ENCODE peak calls at places on chromosomes 5 and 9, in ten cellular contexts. One of them, this sample, is unnamed.

GRCh38 chr5:138212828-138213160 is 329 bp downstream of the CDC23 start:
- DNase-seq in AG04450: no peak
- DNase-seq in iPS DF 19.7: no peak
- DNase-seq in mammary epithelial cell: no peak
- DNase-seq in activated CD4-positive, alpha-beta T cell treated with anti-CD3 and anti-CD28 coated beads, Interleukin-2, amount 10 ng/mL, durations not matched to agents 7 days and 5 days: peak; percentile 30
- DNase-seq in Kasumi-1: no peak
- DNase-seq in Karpas-422: peak; percentile 54
- DNase-seq in neuronal stem cell: no peak
- DNase-seq in kidney epithelial cell: no peak
- DNase-seq in stimulated activated CD8-positive, alpha-beta memory T cell treated with anti-CD3 and anti-CD28 coated beads, Interleukin-2, amount 100 ng/mL, for 48 hours: no peak
- DNase-seq in this sample: no peak

GRCh38 chr9:116479145-116479544 is 208.0 kb upstream of the TRIM32 start:
- DNase-seq in AG04450: no peak
- DNase-seq in iPS DF 19.7: no peak
- DNase-seq in mammary epithelial cell: no peak
- DNase-seq in activated CD4-positive, alpha-beta T cell treated with anti-CD3 and anti-CD28 coated beads, Interleukin-2, amount 10 ng/mL, durations not matched to agents 7 days and 5 days: no peak
- DNase-seq in Kasumi-1: no peak
- DNase-seq in Karpas-422: no peak
- DNase-seq in neuronal stem cell: no peak
- DNase-seq in kidney epithelial cell: no peak
- DNase-seq in stimulated activated CD8-positive, alpha-beta memory T cell treated with anti-CD3 and anti-CD28 coated beads, Interleukin-2, amount 100 ng/mL, for 48 hours: no peak
- DNase-seq in this sample: no peak

GRCh38 chr9:134895103-134895502 is 14.5 kb downstream of the FCN2 start:
- DNase-seq in AG04450: no peak
- DNase-seq in iPS DF 19.7: no peak
- DNase-seq in mammary epithelial cell: no peak
- DNase-seq in activated CD4-positive, alpha-beta T cell treated with anti-CD3 and anti-CD28 coated beads, Interleukin-2, amount 10 ng/mL, durations not matched to agents 7 days and 5 days: no peak
- DNase-seq in Kasumi-1: no peak
- DNase-seq in Karpas-422: no peak
- DNase-seq in neuronal stem cell: no peak
- DNase-seq in kidney epithelial cell: no peak
- DNase-seq in stimulated activated CD8-positive, alpha-beta memory T cell treated with anti-CD3 and anti-CD28 coated beads, Interleukin-2, amount 100 ng/mL, for 48 hours: no peak
- DNase-seq in this sample: no peak

GRCh38 chr5:173618927-173619519 is 2.6 kb upstream of the BOD1 start:
- DNase-seq in AG04450: no peak
- DNase-seq in iPS DF 19.7: no peak
- DNase-seq in mammary epithelial cell: peak; percentile 42
- DNase-seq in activated CD4-positive, alpha-beta T cell treated with anti-CD3 and anti-CD28 coated beads, Interleukin-2, amount 10 ng/mL, durations not matched to agents 7 days and 5 days: peak; percentile 59
- DNase-seq in Kasumi-1: peak; percentile 80
- DNase-seq in Karpas-422: peak; percentile 88
- DNase-seq in neuronal stem cell: peak; percentile 32
- DNase-seq in kidney epithelial cell: no peak
- DNase-seq in stimulated activated CD8-positive, alpha-beta memory T cell treated with anti-CD3 and anti-CD28 coated beads, Interleukin-2, amount 100 ng/mL, for 48 hours: no peak
- DNase-seq in this sample: peak; percentile 32

GRCh38 chr9:114345493-114346065 is 15.9 kb downstream of the ORM2 start:
- DNase-seq in AG04450: no peak
- DNase-seq in iPS DF 19.7: no peak
- DNase-seq in mammary epithelial cell: no peak
- DNase-seq in activated CD4-positive, alpha-beta T cell treated with anti-CD3 and anti-CD28 coated beads, Interleukin-2, amount 10 ng/mL, durations not matched to agents 7 days and 5 days: no peak
- DNase-seq in Kasumi-1: no peak
- DNase-seq in Karpas-422: no peak
- DNase-seq in neuronal stem cell: no peak
- DNase-seq in kidney epithelial cell: no peak
- DNase-seq in stimulated activated CD8-positive, alpha-beta memory T cell treated with anti-CD3 and anti-CD28 coated beads, Interleukin-2, amount 100 ng/mL, for 48 hours: no peak
- DNase-seq in this sample: no peak

GRCh38 chr5:97534166-97534565 is 351.1 kb upstream of the RIOK2 start:
- DNase-seq in AG04450: peak; percentile 84
- DNase-seq in iPS DF 19.7: peak; percentile 25
- DNase-seq in mammary epithelial cell: peak; percentile 85
- DNase-seq in activated CD4-positive, alpha-beta T cell treated with anti-CD3 and anti-CD28 coated beads, Interleukin-2, amount 10 ng/mL, durations not matched to agents 7 days and 5 days: peak; percentile 13
- DNase-seq in Kasumi-1: peak; percentile 50
- DNase-seq in Karpas-422: peak; percentile 68
- DNase-seq in neuronal stem cell: peak; percentile 9
- DNase-seq in kidney epithelial cell: peak; percentile 39
- DNase-seq in stimulated activated CD8-positive, alpha-beta memory T cell treated with anti-CD3 and anti-CD28 coated beads, Interleukin-2, amount 100 ng/mL, for 48 hours: no peak
- DNase-seq in this sample: peak; percentile 16

GRCh38 chr5:66554211-66554610 is 42.0 kb upstream of the MAST4 start:
- DNase-seq in AG04450: no peak
- DNase-seq in iPS DF 19.7: no peak
- DNase-seq in mammary epithelial cell: peak; percentile 96
- DNase-seq in activated CD4-positive, alpha-beta T cell treated with anti-CD3 and anti-CD28 coated beads, Interleukin-2, amount 10 ng/mL, durations not matched to agents 7 days and 5 days: peak; percentile 39
- DNase-seq in Kasumi-1: no peak
- DNase-seq in Karpas-422: peak; percentile 94
- DNase-seq in neuronal stem cell: no peak
- DNase-seq in kidney epithelial cell: peak; percentile 77
- DNase-seq in stimulated activated CD8-positive, alpha-beta memory T cell treated with anti-CD3 and anti-CD28 coated beads, Interleukin-2, amount 100 ng/mL, for 48 hours: no peak
- DNase-seq in this sample: no peak

GRCh38 chr5:139611703-139612584 is 36.2 kb upstream of the CXXC5 start:
- DNase-seq in AG04450: no peak
- DNase-seq in iPS DF 19.7: no peak
- DNase-seq in mammary epithelial cell: no peak
- DNase-seq in activated CD4-positive, alpha-beta T cell treated with anti-CD3 and anti-CD28 coated beads, Interleukin-2, amount 10 ng/mL, durations not matched to agents 7 days and 5 days: no peak
- DNase-seq in Kasumi-1: no peak
- DNase-seq in Karpas-422: no peak
- DNase-seq in neuronal stem cell: no peak
- DNase-seq in kidney epithelial cell: no peak
- DNase-seq in stimulated activated CD8-positive, alpha-beta memory T cell treated with anti-CD3 and anti-CD28 coated beads, Interleukin-2, amount 100 ng/mL, for 48 hours: no peak
- DNase-seq in this sample: no peak

GRCh38 chr9:19184144-19184917 is 46.2 kb upstream of the DENND4C start:
- DNase-seq in AG04450: peak; percentile 48
- DNase-seq in iPS DF 19.7: no peak
- DNase-seq in mammary epithelial cell: peak; percentile 75
- DNase-seq in activated CD4-positive, alpha-beta T cell treated with anti-CD3 and anti-CD28 coated beads, Interleukin-2, amount 10 ng/mL, durations not matched to agents 7 days and 5 days: peak; percentile 77
- DNase-seq in Kasumi-1: peak; percentile 78
- DNase-seq in Karpas-422: peak; percentile 47
- DNase-seq in neuronal stem cell: peak; percentile 15
- DNase-seq in kidney epithelial cell: peak; percentile 79
- DNase-seq in stimulated activated CD8-positive, alpha-beta memory T cell treated with anti-CD3 and anti-CD28 coated beads, Interleukin-2, amount 100 ng/mL, for 48 hours: peak; percentile 68
- DNase-seq in this sample: peak; percentile 13

GRCh38 chr9:12794024-12794799 is 19.4 kb downstream of the LURAP1L start:
- DNase-seq in AG04450: peak; percentile 37
- DNase-seq in iPS DF 19.7: no peak
- DNase-seq in mammary epithelial cell: no peak
- DNase-seq in activated CD4-positive, alpha-beta T cell treated with anti-CD3 and anti-CD28 coated beads, Interleukin-2, amount 10 ng/mL, durations not matched to agents 7 days and 5 days: no peak
- DNase-seq in Kasumi-1: no peak
- DNase-seq in Karpas-422: no peak
- DNase-seq in neuronal stem cell: no peak
- DNase-seq in kidney epithelial cell: no peak
- DNase-seq in stimulated activated CD8-positive, alpha-beta memory T cell treated with anti-CD3 and anti-CD28 coated beads, Interleukin-2, amount 100 ng/mL, for 48 hours: no peak
- DNase-seq in this sample: no peak

GRCh38 chr9:117555964-117556629 is 141.2 kb upstream of the ASTN2 start:
- DNase-seq in AG04450: no peak
- DNase-seq in iPS DF 19.7: peak; percentile 12
- DNase-seq in mammary epithelial cell: peak; percentile 40
- DNase-seq in activated CD4-positive, alpha-beta T cell treated with anti-CD3 and anti-CD28 coated beads, Interleukin-2, amount 10 ng/mL, durations not matched to agents 7 days and 5 days: peak; percentile 43
- DNase-seq in Kasumi-1: peak; percentile 37
- DNase-seq in Karpas-422: peak; percentile 87
- DNase-seq in neuronal stem cell: peak; percentile 17
- DNase-seq in kidney epithelial cell: no peak
- DNase-seq in stimulated activated CD8-positive, alpha-beta memory T cell treated with anti-CD3 and anti-CD28 coated beads, Interleukin-2, amount 100 ng/mL, for 48 hours: peak; percentile 6
- DNase-seq in this sample: peak; percentile 64

GRCh38 chr5:133945561-133945960 is 22.9 kb downstream of the C5orf15 start:
- DNase-seq in AG04450: no peak
- DNase-seq in iPS DF 19.7: no peak
- DNase-seq in mammary epithelial cell: no peak
- DNase-seq in activated CD4-positive, alpha-beta T cell treated with anti-CD3 and anti-CD28 coated beads, Interleukin-2, amount 10 ng/mL, durations not matched to agents 7 days and 5 days: no peak
- DNase-seq in Kasumi-1: no peak
- DNase-seq in Karpas-422: no peak
- DNase-seq in neuronal stem cell: no peak
- DNase-seq in kidney epithelial cell: no peak
- DNase-seq in stimulated activated CD8-positive, alpha-beta memory T cell treated with anti-CD3 and anti-CD28 coated beads, Interleukin-2, amount 100 ng/mL, for 48 hours: no peak
- DNase-seq in this sample: no peak

GRCh38 chr5:124527220-124527991 is 219.0 kb downstream of the ZNF608 start:
- DNase-seq in AG04450: no peak
- DNase-seq in iPS DF 19.7: no peak
- DNase-seq in mammary epithelial cell: peak; percentile 29
- DNase-seq in activated CD4-positive, alpha-beta T cell treated with anti-CD3 and anti-CD28 coated beads, Interleukin-2, amount 10 ng/mL, durations not matched to agents 7 days and 5 days: no peak
- DNase-seq in Kasumi-1: no peak
- DNase-seq in Karpas-422: no peak
- DNase-seq in neuronal stem cell: no peak
- DNase-seq in kidney epithelial cell: no peak
- DNase-seq in stimulated activated CD8-positive, alpha-beta memory T cell treated with anti-CD3 and anti-CD28 coated beads, Interleukin-2, amount 100 ng/mL, for 48 hours: no peak
- DNase-seq in this sample: no peak

GRCh38 chr5:176994460-176995121 is 12.0 kb downstream of the UIMC1 start:
- DNase-seq in AG04450: no peak
- DNase-seq in iPS DF 19.7: no peak
- DNase-seq in mammary epithelial cell: peak; percentile 17
- DNase-seq in activated CD4-positive, alpha-beta T cell treated with anti-CD3 and anti-CD28 coated beads, Interleukin-2, amount 10 ng/mL, durations not matched to agents 7 days and 5 days: no peak
- DNase-seq in Kasumi-1: peak; percentile 96
- DNase-seq in Karpas-422: peak; percentile 69
- DNase-seq in neuronal stem cell: no peak
- DNase-seq in kidney epithelial cell: peak; percentile 63
- DNase-seq in stimulated activated CD8-positive, alpha-beta memory T cell treated with anti-CD3 and anti-CD28 coated beads, Interleukin-2, amount 100 ng/mL, for 48 hours: no peak
- DNase-seq in this sample: no peak

GRCh38 chr5:561408-561807 is 37.2 kb upstream of the SLC9A3 start:
- DNase-seq in AG04450: no peak
- DNase-seq in iPS DF 19.7: no peak
- DNase-seq in mammary epithelial cell: no peak
- DNase-seq in activated CD4-positive, alpha-beta T cell treated with anti-CD3 and anti-CD28 coated beads, Interleukin-2, amount 10 ng/mL, durations not matched to agents 7 days and 5 days: no peak
- DNase-seq in Kasumi-1: no peak
- DNase-seq in Karpas-422: no peak
- DNase-seq in neuronal stem cell: no peak
- DNase-seq in kidney epithelial cell: no peak
- DNase-seq in stimulated activated CD8-positive, alpha-beta memory T cell treated with anti-CD3 and anti-CD28 coated beads, Interleukin-2, amount 100 ng/mL, for 48 hours: no peak
- DNase-seq in this sample: no peak

GRCh38 chr5:151101151-151101550 is 20.3 kb upstream of the TNIP1 start:
- DNase-seq in AG04450: no peak
- DNase-seq in iPS DF 19.7: no peak
- DNase-seq in mammary epithelial cell: no peak
- DNase-seq in activated CD4-positive, alpha-beta T cell treated with anti-CD3 and anti-CD28 coated beads, Interleukin-2, amount 10 ng/mL, durations not matched to agents 7 days and 5 days: no peak
- DNase-seq in Kasumi-1: no peak
- DNase-seq in Karpas-422: no peak
- DNase-seq in neuronal stem cell: no peak
- DNase-seq in kidney epithelial cell: no peak
- DNase-seq in stimulated activated CD8-positive, alpha-beta memory T cell treated with anti-CD3 and anti-CD28 coated beads, Interleukin-2, amount 100 ng/mL, for 48 hours: no peak
- DNase-seq in this sample: no peak

GRCh38 chr9:73200694-73201432 is 49.2 kb downstream of the ANXA1 start:
- DNase-seq in AG04450: no peak
- DNase-seq in iPS DF 19.7: no peak
- DNase-seq in mammary epithelial cell: no peak
- DNase-seq in activated CD4-positive, alpha-beta T cell treated with anti-CD3 and anti-CD28 coated beads, Interleukin-2, amount 10 ng/mL, durations not matched to agents 7 days and 5 days: no peak
- DNase-seq in Kasumi-1: peak; percentile 67
- DNase-seq in Karpas-422: peak; percentile 83
- DNase-seq in neuronal stem cell: peak; percentile 9
- DNase-seq in kidney epithelial cell: no peak
- DNase-seq in stimulated activated CD8-positive, alpha-beta memory T cell treated with anti-CD3 and anti-CD28 coated beads, Interleukin-2, amount 100 ng/mL, for 48 hours: no peak
- DNase-seq in this sample: peak; percentile 15

GRCh38 chr9:93254061-93254481 is 70.1 kb downstream of the WNK2 start:
- DNase-seq in AG04450: no peak
- DNase-seq in iPS DF 19.7: no peak
- DNase-seq in mammary epithelial cell: no peak
- DNase-seq in activated CD4-positive, alpha-beta T cell treated with anti-CD3 and anti-CD28 coated beads, Interleukin-2, amount 10 ng/mL, durations not matched to agents 7 days and 5 days: no peak
- DNase-seq in Kasumi-1: no peak
- DNase-seq in Karpas-422: no peak
- DNase-seq in neuronal stem cell: no peak
- DNase-seq in kidney epithelial cell: no peak
- DNase-seq in stimulated activated CD8-positive, alpha-beta memory T cell treated with anti-CD3 and anti-CD28 coated beads, Interleukin-2, amount 100 ng/mL, for 48 hours: no peak
- DNase-seq in this sample: no peak

GRCh38 chr5:59025734-59026133 is 442.9 kb downstream of the RAB3C start:
- DNase-seq in AG04450: no peak
- DNase-seq in iPS DF 19.7: no peak
- DNase-seq in mammary epithelial cell: no peak
- DNase-seq in activated CD4-positive, alpha-beta T cell treated with anti-CD3 and anti-CD28 coated beads, Interleukin-2, amount 10 ng/mL, durations not matched to agents 7 days and 5 days: no peak
- DNase-seq in Kasumi-1: no peak
- DNase-seq in Karpas-422: no peak
- DNase-seq in neuronal stem cell: no peak
- DNase-seq in kidney epithelial cell: no peak
- DNase-seq in stimulated activated CD8-positive, alpha-beta memory T cell treated with anti-CD3 and anti-CD28 coated beads, Interleukin-2, amount 100 ng/mL, for 48 hours: no peak
- DNase-seq in this sample: no peak

GRCh38 chr5:116032094-116032517 is at the start of gene ARL14EPL:
- DNase-seq in AG04450: peak; percentile 52
- DNase-seq in iPS DF 19.7: peak; percentile 9
- DNase-seq in mammary epithelial cell: peak; percentile 71
- DNase-seq in activated CD4-positive, alpha-beta T cell treated with anti-CD3 and anti-CD28 coated beads, Interleukin-2, amount 10 ng/mL, durations not matched to agents 7 days and 5 days: no peak
- DNase-seq in Kasumi-1: peak; percentile 7
- DNase-seq in Karpas-422: peak; percentile 60
- DNase-seq in neuronal stem cell: no peak
- DNase-seq in kidney epithelial cell: peak; percentile 82
- DNase-seq in stimulated activated CD8-positive, alpha-beta memory T cell treated with anti-CD3 and anti-CD28 coated beads, Interleukin-2, amount 100 ng/mL, for 48 hours: no peak
- DNase-seq in this sample: peak; percentile 5

GRCh38 chr9:128163027-128163515 is 3.0 kb downstream of the BBLN start:
- DNase-seq in AG04450: no peak
- DNase-seq in iPS DF 19.7: no peak
- DNase-seq in mammary epithelial cell: no peak
- DNase-seq in activated CD4-positive, alpha-beta T cell treated with anti-CD3 and anti-CD28 coated beads, Interleukin-2, amount 10 ng/mL, durations not matched to agents 7 days and 5 days: no peak
- DNase-seq in Kasumi-1: no peak
- DNase-seq in Karpas-422: no peak
- DNase-seq in neuronal stem cell: no peak
- DNase-seq in kidney epithelial cell: no peak
- DNase-seq in stimulated activated CD8-positive, alpha-beta memory T cell treated with anti-CD3 and anti-CD28 coated beads, Interleukin-2, amount 100 ng/mL, for 48 hours: no peak
- DNase-seq in this sample: no peak

GRCh38 chr5:112331892-112332291 is 87.2 kb downstream of the EPB41L4A start:
- DNase-seq in AG04450: no peak
- DNase-seq in iPS DF 19.7: no peak
- DNase-seq in mammary epithelial cell: no peak
- DNase-seq in activated CD4-positive, alpha-beta T cell treated with anti-CD3 and anti-CD28 coated beads, Interleukin-2, amount 10 ng/mL, durations not matched to agents 7 days and 5 days: no peak
- DNase-seq in Kasumi-1: no peak
- DNase-seq in Karpas-422: no peak
- DNase-seq in neuronal stem cell: no peak
- DNase-seq in kidney epithelial cell: no peak
- DNase-seq in stimulated activated CD8-positive, alpha-beta memory T cell treated with anti-CD3 and anti-CD28 coated beads, Interleukin-2, amount 100 ng/mL, for 48 hours: no peak
- DNase-seq in this sample: no peak

GRCh38 chr5:133843911-133844310 is 124.5 kb downstream of the C5orf15 start:
- DNase-seq in AG04450: no peak
- DNase-seq in iPS DF 19.7: no peak
- DNase-seq in mammary epithelial cell: no peak
- DNase-seq in activated CD4-positive, alpha-beta T cell treated with anti-CD3 and anti-CD28 coated beads, Interleukin-2, amount 10 ng/mL, durations not matched to agents 7 days and 5 days: no peak
- DNase-seq in Kasumi-1: no peak
- DNase-seq in Karpas-422: no peak
- DNase-seq in neuronal stem cell: no peak
- DNase-seq in kidney epithelial cell: no peak
- DNase-seq in stimulated activated CD8-positive, alpha-beta memory T cell treated with anti-CD3 and anti-CD28 coated beads, Interleukin-2, amount 100 ng/mL, for 48 hours: no peak
- DNase-seq in this sample: no peak

GRCh38 chr5:40437452-40437861 is 242.3 kb upstream of the PTGER4 start:
- DNase-seq in AG04450: no peak
- DNase-seq in iPS DF 19.7: no peak
- DNase-seq in mammary epithelial cell: peak; percentile 77
- DNase-seq in activated CD4-positive, alpha-beta T cell treated with anti-CD3 and anti-CD28 coated beads, Interleukin-2, amount 10 ng/mL, durations not matched to agents 7 days and 5 days: no peak
- DNase-seq in Kasumi-1: no peak
- DNase-seq in Karpas-422: no peak
- DNase-seq in neuronal stem cell: no peak
- DNase-seq in kidney epithelial cell: peak; percentile 35
- DNase-seq in stimulated activated CD8-positive, alpha-beta memory T cell treated with anti-CD3 and anti-CD28 coated beads, Interleukin-2, amount 100 ng/mL, for 48 hours: no peak
- DNase-seq in this sample: no peak

GRCh38 chr5:157266286-157267007 is 524 bp downstream of the CYFIP2 start:
- DNase-seq in AG04450: no peak
- DNase-seq in iPS DF 19.7: no peak
- DNase-seq in mammary epithelial cell: no peak
- DNase-seq in activated CD4-positive, alpha-beta T cell treated with anti-CD3 and anti-CD28 coated beads, Interleukin-2, amount 10 ng/mL, durations not matched to agents 7 days and 5 days: peak; percentile 66
- DNase-seq in Kasumi-1: no peak
- DNase-seq in Karpas-422: peak; percentile 81
- DNase-seq in neuronal stem cell: peak; percentile 20
- DNase-seq in kidney epithelial cell: no peak
- DNase-seq in stimulated activated CD8-positive, alpha-beta memory T cell treated with anti-CD3 and anti-CD28 coated beads, Interleukin-2, amount 100 ng/mL, for 48 hours: no peak
- DNase-seq in this sample: no peak

GRCh38 chr5:157574456-157575095 is 999 bp downstream of the ADAM19 start:
- DNase-seq in AG04450: no peak
- DNase-seq in iPS DF 19.7: no peak
- DNase-seq in mammary epithelial cell: no peak
- DNase-seq in activated CD4-positive, alpha-beta T cell treated with anti-CD3 and anti-CD28 coated beads, Interleukin-2, amount 10 ng/mL, durations not matched to agents 7 days and 5 days: no peak
- DNase-seq in Kasumi-1: no peak
- DNase-seq in Karpas-422: no peak
- DNase-seq in neuronal stem cell: no peak
- DNase-seq in kidney epithelial cell: no peak
- DNase-seq in stimulated activated CD8-positive, alpha-beta memory T cell treated with anti-CD3 and anti-CD28 coated beads, Interleukin-2, amount 100 ng/mL, for 48 hours: no peak
- DNase-seq in this sample: no peak

GRCh38 chr5:92979716-92980115 is 601.3 kb downstream of the NR2F1-AS1 start:
- DNase-seq in AG04450: no peak
- DNase-seq in iPS DF 19.7: no peak
- DNase-seq in mammary epithelial cell: no peak
- DNase-seq in activated CD4-positive, alpha-beta T cell treated with anti-CD3 and anti-CD28 coated beads, Interleukin-2, amount 10 ng/mL, durations not matched to agents 7 days and 5 days: no peak
- DNase-seq in Kasumi-1: no peak
- DNase-seq in Karpas-422: no peak
- DNase-seq in neuronal stem cell: peak; percentile 92
- DNase-seq in kidney epithelial cell: no peak
- DNase-seq in stimulated activated CD8-positive, alpha-beta memory T cell treated with anti-CD3 and anti-CD28 coated beads, Interleukin-2, amount 100 ng/mL, for 48 hours: no peak
- DNase-seq in this sample: no peak

GRCh38 chr5:179880066-179880650 is 21.5 kb upstream of the MRNIP start:
- DNase-seq in AG04450: no peak
- DNase-seq in iPS DF 19.7: no peak
- DNase-seq in mammary epithelial cell: no peak
- DNase-seq in activated CD4-positive, alpha-beta T cell treated with anti-CD3 and anti-CD28 coated beads, Interleukin-2, amount 10 ng/mL, durations not matched to agents 7 days and 5 days: no peak
- DNase-seq in Kasumi-1: no peak
- DNase-seq in Karpas-422: no peak
- DNase-seq in neuronal stem cell: no peak
- DNase-seq in kidney epithelial cell: no peak
- DNase-seq in stimulated activated CD8-positive, alpha-beta memory T cell treated with anti-CD3 and anti-CD28 coated beads, Interleukin-2, amount 100 ng/mL, for 48 hours: no peak
- DNase-seq in this sample: no peak

This sample was measured in NT2/D1.